ENCODE peak calls at places on chromosome 12, in five cellular contexts. N is ascending aorta, Q is mucosa of descending colon, M is astrocyte of the cerebellum, Z is choroid plexus epithelial cell. L is an unnamed sample.

GRCh38 chr12:42978718-42979117 is 389.2 kb upstream of the PRICKLE1 start:
- DNase-seq in N (no peak), Q (no peak), M (no peak), Z (no peak), L (no peak)

GRCh38 chr12:119500209-119500608 is 93.4 kb upstream of the TMEM233 start:
- DNase-seq in N (no peak), Q (no peak), M (no peak), Z (no peak), L (no peak)

GRCh38 chr12:4118601-4119156 is 154.9 kb upstream of the CCND2 start:
- DNase-seq in N (peak), Q (no peak), M (no peak), Z (no peak), L (no peak)

GRCh38 chr12:92582466-92582865 is 120.3 kb upstream of the PLEKHG7 start:
- DNase-seq in N (no peak), Q (no peak), M (no peak), Z (no peak), L (no peak)

GRCh38 chr12:118960865-118961264 is 20.5 kb upstream of the SRRM4 start:
- DNase-seq in N (no peak), Q (no peak), M (no peak), Z (no peak), L (no peak)

GRCh38 chr12:51891843-51892242 is 3.9 kb downstream of the ANKRD33 start:
- DNase-seq in N (no peak), Q (no peak), M (no peak), Z (peak), L (no peak)

GRCh38 chr12:106345739-106346138 is 11.8 kb upstream of the POLR3B start:
- DNase-seq in N (no peak), Q (peak), M (peak), Z (peak), L (no peak)

GRCh38 chr12:14395059-14395778 is 29.7 kb downstream of the ATF7IP start:
- DNase-seq in N (no peak), Q (no peak), M (no peak), Z (no peak), L (no peak)

GRCh38 chr12:120783197-120783596 is 57.6 kb downstream of the ACADS start:
- DNase-seq in N (no peak), Q (no peak), M (no peak), Z (peak), L (no peak)

GRCh38 chr12:43105426-43105981 is 446.5 kb downstream of the ADAMTS20 start:
- DNase-seq in N (no peak), Q (no peak), M (no peak), Z (no peak), L (no peak)

GRCh38 chr12:56636118-56636674 is 6.1 kb upstream of the BAZ2A start:
- DNase-seq in N (peak), Q (peak), M (peak), Z (peak), L (peak)

GRCh38 chr12:56079729-56080555 is at the start of gene ERBB3:
- DNase-seq in N (peak), Q (peak), M (peak), Z (peak), L (no peak)

GRCh38 chr12:11510671-11511070 is 115.3 kb upstream of the PRB2 start:
- DNase-seq in N (no peak), Q (no peak), M (no peak), Z (peak), L (no peak)

GRCh38 chr12:57983150-57983857 is 41.9 kb downstream of the ATP23 start:
- DNase-seq in N (no peak), Q (peak), M (peak), Z (peak), L (no peak)

GRCh38 chr12:118537481-118537917 is 161.1 kb downstream of the SUDS3 start:
- DNase-seq in N (peak), Q (peak), M (no peak), Z (no peak), L (no peak)

GRCh38 chr12:26496170-26496569 is 300.8 kb downstream of the SSPN start:
- DNase-seq in N (no peak), Q (no peak), M (no peak), Z (peak), L (no peak)

GRCh38 chr12:87332987-87333761 is 696.0 kb downstream of the C12orf50 start:
- DNase-seq in N (no peak), Q (no peak), M (no peak), Z (no peak), L (no peak)

GRCh38 chr12:53978477-53979356 is 4.0 kb upstream of the HOTAIR start:
- DNase-seq in N (no peak), Q (peak), M (no peak), Z (no peak), L (no peak)
- H3K4me3 ChIP-seq in N (no peak), Q (no peak), M (no peak), Z (no peak), L (no peak)

DNA sequence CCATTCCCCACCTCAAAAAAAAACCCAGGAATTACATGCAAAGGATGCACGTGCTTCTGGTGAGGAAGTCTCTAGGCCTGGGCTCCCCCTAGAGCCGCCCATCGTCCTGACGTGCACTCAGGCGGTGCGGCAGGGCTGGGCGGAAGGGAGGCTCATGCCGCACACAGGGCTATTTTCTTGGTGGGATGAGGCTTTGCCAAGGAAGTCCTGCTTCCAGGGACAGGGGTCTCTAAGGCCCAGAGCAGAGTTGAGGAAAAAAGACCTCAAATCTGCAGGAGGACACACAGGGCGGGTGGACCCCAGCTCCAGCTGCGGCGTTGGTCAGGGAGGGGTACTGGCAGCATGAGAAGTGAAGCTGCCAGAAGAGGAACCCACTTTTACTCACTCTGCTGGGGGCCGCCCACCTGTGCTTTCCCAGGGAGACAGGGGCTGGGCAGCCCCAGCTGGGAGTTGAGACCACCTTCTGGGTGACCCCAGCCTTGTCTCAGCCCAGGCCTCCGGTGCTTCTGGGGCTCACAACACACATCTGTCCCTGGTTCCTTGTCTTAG is 4.2 kb downstream of the RHOF start:
- DNase-seq in N (no peak), Q (no peak), M (no peak), Z (no peak), L (no peak)
- TF ChIP-seq CTCF in N (no peak), Q (no peak), M (no peak), Z (no peak), L (no peak)

GRCh38 chr12:54195736-54196347 is 7.1 kb upstream of the SMUG1 start:
- DNase-seq in N (no peak), Q (no peak), M (no peak), Z (peak), L (no peak)
- H3K4me3 ChIP-seq in N (no peak), Q (no peak), M (no peak), Z (peak), L (no peak)

DNA sequence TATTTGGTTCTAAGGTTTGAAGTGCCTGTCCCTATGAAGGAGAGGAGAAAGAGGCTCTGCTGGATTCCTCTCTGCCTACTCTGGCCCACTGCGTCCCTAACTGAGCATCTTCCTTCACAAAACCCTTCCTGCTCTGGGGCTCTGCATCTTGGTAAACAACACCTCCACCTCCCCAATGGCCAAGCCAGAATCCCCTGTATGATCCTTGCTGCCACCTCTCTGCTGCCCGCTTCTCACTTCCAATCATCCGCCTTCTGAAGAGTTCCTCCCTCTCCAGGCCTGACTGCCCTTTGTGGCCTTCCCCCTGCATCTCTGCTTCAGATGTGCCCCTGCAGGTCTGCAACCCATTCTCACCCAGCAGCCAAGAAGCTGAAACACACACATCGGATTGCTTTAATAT is 110.6 kb upstream of the RPH3A start:
- DNase-seq in N (no peak), Q (no peak), M (no peak), Z (no peak), L (no peak)
- TF ChIP-seq CTCF in N (no peak), Q (no peak), M (no peak), Z (no peak), L (no peak)

DNA sequence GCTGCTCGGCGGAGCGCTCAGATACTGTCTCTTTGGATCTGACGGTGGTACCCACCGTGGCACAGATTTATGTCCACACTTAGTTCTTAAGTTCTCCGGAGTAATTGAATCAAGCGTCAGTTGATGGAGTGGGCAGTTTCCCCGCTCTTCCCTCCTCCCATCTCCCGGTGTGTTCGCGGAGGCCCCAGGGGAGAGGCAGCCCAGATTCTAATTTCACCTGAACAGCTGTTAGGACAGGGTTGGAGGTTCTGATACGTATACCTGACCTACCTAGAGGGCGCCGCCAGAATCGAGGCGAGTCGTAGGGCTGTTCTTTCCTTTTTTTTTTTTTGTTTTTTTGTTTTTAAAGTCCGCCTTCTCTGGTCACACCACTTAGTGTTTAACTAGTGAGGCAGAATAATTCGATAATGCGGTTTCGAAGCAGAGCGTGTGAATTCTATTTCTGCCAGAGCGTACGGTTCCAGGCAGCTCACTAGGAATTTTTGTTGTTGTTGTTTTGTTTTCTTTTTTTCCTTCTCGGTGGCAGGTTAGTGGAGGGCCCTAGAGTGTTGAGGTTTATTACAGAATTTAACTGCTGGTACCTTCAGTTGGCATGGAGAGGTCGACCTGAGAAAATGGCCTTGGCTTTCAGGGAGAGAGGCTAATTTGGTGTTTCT is 22.3 kb upstream of the GNS start:
- DNase-seq in N (no peak), Q (peak), M (peak), Z (no peak), L (no peak)
- H3K4me3 ChIP-seq in N (peak), Q (peak), M (peak), Z (no peak), L (peak)

GRCh38 chr12:90163975-90164374 is 455.3 kb upstream of the ATP2B1 start:
- DNase-seq in N (no peak), Q (no peak), M (no peak), Z (no peak), L (no peak)
- TF ChIP-seq CTCF in N (no peak), Q (no peak), M (no peak), Z (no peak), L (peak)

DNA sequence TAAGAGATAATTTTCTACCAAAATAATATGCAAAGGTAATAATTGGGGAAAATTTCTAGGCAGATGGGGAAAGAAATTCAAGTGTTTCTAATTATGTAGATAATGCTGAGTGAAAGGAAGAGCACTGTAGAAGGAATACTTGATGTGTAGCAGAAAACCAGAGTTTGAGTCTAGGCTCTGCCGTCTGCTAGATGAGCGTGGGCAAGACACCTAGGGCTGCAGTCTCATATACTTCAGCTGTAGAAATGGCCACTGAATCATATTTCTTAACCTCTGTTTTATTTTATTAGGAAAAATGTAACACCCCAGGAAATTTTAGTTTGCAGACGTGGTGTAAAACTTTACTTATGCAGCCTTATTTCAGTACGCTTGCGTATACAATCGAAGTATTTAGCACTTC is 59.8 kb upstream of the SLC38A2 start:
- DNase-seq in N (no peak), Q (no peak), M (no peak), Z (no peak), L (no peak)
- H3K4me3 ChIP-seq in N (no peak), Q (no peak), M (no peak), Z (no peak), L (no peak)

GRCh38 chr12:82758743-82759142 is 72.0 kb downstream of the TMTC2 start:
- DNase-seq in N (no peak), Q (no peak), M (no peak), Z (no peak), L (no peak)
- TF ChIP-seq CTCF in N (no peak), Q (no peak), M (no peak), Z (no peak), L (no peak)

DNA sequence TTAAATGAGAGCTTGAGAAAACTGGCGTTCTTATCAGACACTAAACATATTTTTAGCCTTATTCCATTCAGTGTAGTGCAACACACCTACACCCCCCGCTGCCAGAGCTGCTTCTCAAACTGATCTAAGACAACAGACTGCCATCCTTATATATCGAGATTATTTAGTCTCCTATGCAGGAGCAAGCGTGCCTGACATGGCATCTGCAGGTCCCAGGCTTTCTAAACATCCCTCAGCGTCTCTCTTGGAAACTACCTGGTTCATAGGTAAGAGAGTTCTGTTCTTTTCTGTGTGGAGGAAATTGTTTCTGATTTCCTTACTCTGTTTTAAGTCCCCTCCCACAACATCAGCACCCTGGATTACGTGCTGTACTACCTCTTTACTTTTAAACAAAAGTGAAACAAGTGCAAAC is 117.1 kb upstream of the PTPRB start:
- DNase-seq in N (no peak), Q (peak), M (no peak), Z (no peak), L (no peak)
- H3K4me3 ChIP-seq in N (peak), Q (no peak), M (no peak), Z (no peak), L (no peak)

DNA sequence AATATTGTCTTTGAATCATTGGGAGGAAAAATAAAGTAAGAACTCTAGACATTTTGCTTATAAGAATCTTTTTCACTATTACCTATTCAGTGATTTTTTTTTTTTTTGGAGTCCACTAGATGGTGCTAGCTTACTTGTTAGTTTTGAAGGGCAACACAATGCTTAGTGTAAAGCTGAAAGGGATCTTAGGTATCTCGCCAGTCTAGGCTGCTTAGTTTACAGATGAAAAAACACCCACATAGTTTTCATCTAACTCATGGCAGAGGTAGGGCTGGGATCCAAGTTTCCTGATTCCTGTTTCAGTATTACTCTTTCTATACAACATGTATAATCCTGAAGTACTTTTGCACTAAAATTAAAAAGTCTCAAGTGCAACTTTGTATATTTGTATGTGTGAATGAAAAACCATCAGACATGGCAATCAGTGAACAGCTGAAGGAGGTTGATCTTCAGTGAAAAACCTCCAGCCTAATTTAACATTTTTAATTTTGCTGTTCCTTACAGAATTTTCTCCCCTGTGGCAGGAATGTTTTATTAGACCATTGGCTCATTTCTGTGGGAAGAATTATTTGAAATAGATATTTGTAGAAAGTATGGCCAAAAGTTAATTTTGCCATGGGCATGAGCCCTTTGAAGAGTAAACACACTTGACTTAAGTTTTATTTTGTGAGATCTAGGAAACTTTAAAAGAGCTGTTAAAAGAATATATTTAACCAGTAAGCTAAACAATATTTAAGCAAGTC is 40.7 kb downstream of the LRRIQ1 start:
- DNase-seq in N (no peak), Q (no peak), M (peak), Z (peak), L (peak)
- TF ChIP-seq CTCF in N (peak), Q (no peak), M (peak), Z (peak), L (peak)

L was measured in epithelial cell of proximal tubule.